ENCODE peak calls at places on chromosomes 13 and 19, in four cellular contexts. N, Y, U and J are unnamed samples.

GRCh38 chr13:110580800-110581199 is 19.3 kb upstream of the RAB20 start:
- DNase-seq in N (no peak), U (no peak), Y (peak; percentile 25), J (no peak)

GRCh38 chr13:105921711-105922110 is 613.8 kb downstream of the EFNB2 start:
- DNase-seq in U (no peak), N (no peak), Y (no peak), J (no peak)

GRCh38 chr19:10919352-10920287 is 8.8 kb downstream of the YIPF2 start:
- DNase-seq in N (peak; percentile 20), U (no peak), Y (no peak), J (no peak)

GRCh38 chr13:109941951-109942350 is 155.6 kb upstream of the IRS2 start:
- DNase-seq in N (no peak), Y (peak; percentile 47), U (no peak), J (no peak)

GRCh38 chr19:3825286-3825956 is 39.2 kb upstream of the MATK start:
- DNase-seq in U (no peak), N (no peak), Y (no peak), J (no peak)

GRCh38 chr13:26693749-26694463 is 66.7 kb downstream of the GPR12 start:
- DNase-seq in U (no peak), N (no peak), Y (no peak), J (no peak)

GRCh38 chr19:3479819-3480215 is 508 bp downstream of the SMIM24 start:
- DNase-seq in N (peak; percentile 60), Y (no peak), U (no peak), J (no peak)

GRCh38 chr19:33385956-33386355 is 12.4 kb downstream of the CEBPG start:
- DNase-seq in U (no peak), Y (no peak), N (no peak), J (no peak)

GRCh38 chr13:20495087-20496023 is 30.3 kb downstream of the CRYL1 start:
- DNase-seq in Y (peak; percentile 84), U (peak; percentile 23), N (peak; percentile 67), J (peak; percentile 72)

GRCh38 chr19:6465006-6465405 is 935 bp downstream of the CRB3 start:
- DNase-seq in N (peak; percentile 28), U (no peak), Y (no peak), J (no peak)

GRCh38 chr19:41323430-41324125 is 13.6 kb downstream of the CCDC97 start:
- DNase-seq in Y (peak; percentile 96), U (no peak), N (no peak), J (no peak)

GRCh38 chr19:17337675-17338439 is 504 bp downstream of the GTPBP3 start:
- DNase-seq in U (no peak), N (peak; percentile 58), Y (no peak), J (no peak)

GRCh38 chr13:26837997-26838396 is 77.4 kb upstream of the GPR12 start:
- DNase-seq in U (no peak), N (no peak), Y (no peak), J (no peak)

GRCh38 chr13:41459754-41460111 is 2.4 kb downstream of the RGCC start:
- DNase-seq in U (no peak), Y (no peak), N (no peak), J (no peak)

GRCh38 chr13:37747071-37747612 is 122.4 kb downstream of the TRPC4 start:
- DNase-seq in N (no peak), Y (peak; percentile 86), U (no peak), J (no peak)

GRCh38 chr13:26343816-26344215 is 89.9 kb downstream of the CDK8 start:
- DNase-seq in N (no peak), U (no peak), Y (no peak), J (no peak)

GRCh38 chr13:53200498-53201453 is 172.2 kb downstream of the OLFM4 start:
- DNase-seq in Y (peak; percentile 15), N (peak; percentile 34), U (peak; percentile 73), J (peak; percentile 26)

GRCh38 chr13:114244637-114245036 is 9.9 kb downstream of the CDC16 start:
- DNase-seq in U (no peak), Y (no peak), N (no peak), J (no peak)

GRCh38 chr19:13004273-13004672 is 9.0 kb downstream of the NFIX start:
- DNase-seq in U (no peak), Y (no peak), N (no peak), J (no peak)

GRCh38 chr13:74206061-74206561 is 71.9 kb upstream of the KLF12 start:
- DNase-seq in U (no peak), N (no peak), Y (peak; percentile 75), J (no peak)

GRCh38 chr19:37845932-37846331 is 60.5 kb downstream of the WDR87 start:
- DNase-seq in N (no peak), Y (no peak), U (no peak), J (no peak)

GRCh38 chr19:42412661-42413076 is 14.5 kb downstream of the LIPE start:
- DNase-seq in N (no peak), Y (no peak), U (no peak), J (no peak)

GRCh38 chr13:20118268-20119140 is 42.3 kb downstream of the GJA3 start:
- DNase-seq in N (peak; percentile 66), U (peak; percentile 14), Y (peak; percentile 32), J (peak; percentile 38)

GRCh38 chr13:114068723-114069322 is 63.6 kb downstream of the RASA3 start:
- DNase-seq in N (no peak), Y (peak; percentile 85), U (no peak), J (no peak)

GRCh38 chr19:19615086-19615485 is 3.4 kb downstream of the PBX4 start:
- DNase-seq in U (no peak), N (no peak), Y (no peak), J (no peak)

GRCh38 chr19:29491995-29492577 is 33.7 kb upstream of the VSTM2B start:
- DNase-seq in Y (no peak), N (no peak), U (no peak), J (no peak)

GRCh38 chr13:79423801-79424642 is 18.0 kb upstream of the RBM26 start:
- DNase-seq in Y (peak; percentile 80), N (no peak), U (no peak), J (peak; percentile 25)

GRCh38 chr13:112775791-112776279 is 86.0 kb downstream of the ATP11A start:
- DNase-seq in Y (no peak), U (no peak), N (no peak), J (no peak)

GRCh38 chr13:77811981-77812380 is 106.7 kb downstream of the EDNRB start:
- DNase-seq in N (no peak), U (no peak), Y (no peak), J (no peak)

GRCh38 chr19:570315-570714 is 2.1 kb upstream of the BSG start:
- DNase-seq in N (no peak), Y (no peak), U (no peak), J (no peak)

GRCh38 chr19:572891-573825 is 762 bp downstream of the BSG start:
- DNase-seq in Y (peak; percentile 60), N (no peak), U (no peak), J (no peak)

GRCh38 chr19:574658-575526 is 2.5 kb downstream of the BSG start:
- DNase-seq in U (no peak), Y (peak; percentile 51), N (no peak), J (peak; percentile 65)

GRCh38 chr19:572140-572890 is at the start of gene BSG:
- DNase-seq in Y (peak; percentile 98), N (peak; percentile 100), U (peak; percentile 95), J (peak; percentile 100)

GRCh38 chr19:571127-571974 is 1.0 kb upstream of the BSG start:
- DNase-seq in N (peak; percentile 72), U (no peak), Y (peak; percentile 31), J (peak; percentile 53)
- TF ChIP-seq CTCF in N (no peak), U (no peak), Y (no peak), J (no peak)

GRCh38 chr13:96834626-96835025 is 159.7 kb downstream of the OXGR1 start:
- DNase-seq in Y (no peak), N (no peak), U (no peak), J (no peak)

GRCh38 chr13:96836733-96837132 is 157.5 kb downstream of the OXGR1 start:
- DNase-seq in N (no peak), Y (no peak), U (no peak), J (no peak)

GRCh38 chr13:96837809-96838208 is 156.5 kb downstream of the OXGR1 start:
- DNase-seq in U (no peak), Y (no peak), N (no peak), J (no peak)

DNA sequence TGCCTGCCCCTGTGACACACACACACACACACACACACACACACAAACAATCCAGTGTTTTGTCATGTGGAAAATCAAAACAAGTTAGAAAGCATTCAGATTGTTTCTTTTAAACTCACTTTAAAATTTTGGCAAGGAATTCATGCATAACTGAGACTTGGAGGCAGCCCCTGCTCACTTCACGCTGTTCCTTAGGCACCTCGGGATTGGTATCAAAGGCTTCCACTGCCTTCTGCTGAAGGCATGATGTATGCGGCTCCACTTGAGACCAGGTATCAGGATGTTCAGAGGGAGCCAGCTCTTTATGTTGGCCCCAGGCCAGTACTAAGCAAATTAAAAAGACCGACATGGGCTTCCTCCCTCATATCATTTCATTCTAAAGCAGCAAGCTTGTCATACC is 158.7 kb downstream of the OXGR1 start:
- DNase-seq in N (no peak), Y (no peak), U (no peak), J (no peak)
- TF ChIP-seq CTCF in N (no peak), Y (no peak), U (no peak), J (no peak)

DNA sequence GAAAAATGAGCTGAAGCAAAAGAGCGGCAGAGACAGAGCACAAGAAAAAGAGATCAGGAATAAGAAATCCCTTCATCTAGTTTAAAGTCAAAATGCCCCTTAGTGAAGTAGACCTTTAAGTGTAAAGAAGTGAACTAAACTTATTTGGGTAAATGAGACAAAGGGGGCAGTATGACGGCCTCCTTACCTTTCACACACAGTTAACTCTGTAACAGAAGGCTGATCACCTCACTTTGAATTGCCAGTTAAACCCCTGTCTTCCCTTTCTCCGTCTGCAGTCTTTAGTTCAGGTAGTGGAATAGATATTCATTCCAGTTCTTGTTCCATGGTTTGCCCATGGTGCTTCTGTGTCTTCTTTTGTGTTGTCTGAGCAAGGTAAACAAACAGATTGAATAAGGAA is 1029.8 kb downstream of the DIAPH3 start:
- DNase-seq in U (no peak), Y (no peak), N (no peak), J (no peak)
- TF ChIP-seq CTCF in U (no peak), Y (no peak), N (no peak), J (no peak)

GRCh38 chr19:55173186-55173716 is 6.8 kb upstream of the DNAAF3 start:
- DNase-seq in U (no peak), N (no peak), Y (no peak), J (no peak)

GRCh38 chr19:55172741-55173140 is 6.3 kb upstream of the DNAAF3 start:
- DNase-seq in Y (peak; percentile 54), N (no peak), U (no peak), J (no peak)

GRCh38 chr19:55174425-55175116 is 5.5 kb downstream of the SYT5 start:
- DNase-seq in U (no peak), Y (no peak), N (no peak), J (no peak)

GRCh38 chr19:55175117-55175867 is 4.8 kb downstream of the SYT5 start:
- DNase-seq in U (no peak), Y (no peak), N (no peak), J (no peak)

DNA sequence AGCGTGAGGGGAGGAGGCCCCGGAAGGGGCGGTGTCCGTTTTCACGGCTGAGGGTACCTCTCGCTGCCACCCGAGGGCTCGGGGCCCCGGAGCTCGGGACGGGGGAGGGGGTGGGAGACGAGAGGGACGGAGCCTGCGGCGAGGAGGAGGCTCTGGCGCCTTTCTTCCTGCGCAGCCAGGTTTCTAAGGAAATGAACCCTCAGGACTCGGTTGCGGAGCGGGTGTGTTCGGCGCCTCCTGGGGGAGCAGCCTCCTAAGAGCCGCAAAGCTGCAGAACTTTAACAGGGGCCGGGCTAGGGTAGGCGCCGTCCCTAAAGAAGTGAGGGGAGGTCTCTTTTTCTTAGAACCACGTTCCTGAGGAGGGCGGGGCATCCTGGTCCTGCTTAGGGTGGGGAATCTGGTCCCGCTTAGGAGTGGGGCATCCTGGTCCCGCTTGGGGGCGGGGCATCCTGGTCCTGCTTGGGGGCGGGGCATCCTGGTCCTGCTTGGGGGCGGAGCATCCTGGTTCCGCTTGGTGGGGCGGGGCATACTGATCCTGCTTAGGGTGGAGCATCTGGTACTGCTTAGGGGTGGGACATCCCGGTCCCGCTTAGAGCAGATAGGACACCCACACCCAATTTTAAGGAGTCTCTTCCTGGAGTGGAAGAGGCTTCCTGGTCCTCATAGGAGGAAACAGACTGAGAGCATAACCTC is 6.2 kb downstream of the SYT5 start:
- DNase-seq in U (no peak), Y (peak; percentile 78), N (peak; percentile 78), J (peak; percentile 51)
- TF ChIP-seq CTCF in U (no peak), Y (peak; percentile 19), N (no peak), J (no peak)